ENCODE peak calls at places on chromosomes 4 and X, in ten cellular contexts. P is activated B cell treated with CpG ODN at 0.5 μM for 24 hours, C is left ventricle myocardium inferior, G is HFFc6, L is neural crest cell, K is fibroblast of pulmonary artery, B is AG04450, Q is IMR-90, A is fibroblast of mammary gland, I is lower lobe of right lung. U is an unnamed sample.

GRCh38 chrX:72041901-72042859 is 89.5 kb downstream of the RTL5 start:
- DNase-seq in C (no peak), Q (peak), G (no peak), P (no peak), A (peak), L (no peak), K (no peak), B (no peak), I (no peak), U (no peak)

GRCh38 chr4:159498371-159499115 is 395.7 kb downstream of the RAPGEF2 start:
- DNase-seq in Q (no peak), I (no peak), L (no peak), B (no peak), G (no peak), C (no peak), A (no peak), P (no peak), K (no peak), U (no peak)

GRCh38 chrX:53088136-53088974 is 5.6 kb upstream of the KANTR start:
- DNase-seq in A (peak), G (peak), Q (peak), I (peak), B (no peak), C (peak), L (peak), K (peak), P (peak), U (no peak)

GRCh38 chr4:110032603-110033002 is 119.9 kb downstream of the EGF start:
- DNase-seq in Q (no peak), A (peak), G (no peak), P (no peak), L (no peak), C (no peak), B (no peak), I (no peak), K (no peak), U (no peak)

GRCh38 chr4:180150818-180151217 is 2092.4 kb upstream of the TENM3 start:
- DNase-seq in C (no peak), B (no peak), Q (peak), K (no peak), P (no peak), I (no peak), L (no peak), A (no peak), G (no peak), U (no peak)

GRCh38 chrX:68902706-68903105 is 73.9 kb downstream of the EFNB1 start:
- DNase-seq in C (no peak), B (no peak), L (no peak), K (no peak), G (no peak), I (no peak), Q (no peak), A (no peak), P (no peak), U (no peak)

GRCh38 chr4:86055898-86056297 is 304.0 kb downstream of the MAPK10 start:
- DNase-seq in G (peak), C (no peak), B (no peak), P (no peak), A (peak), I (no peak), Q (peak), L (no peak), K (no peak), U (no peak)

GRCh38 chrX:123833387-123833786 is 26.5 kb upstream of the XIAP start:
- DNase-seq in P (peak), Q (peak), B (peak), A (peak), L (peak), I (no peak), K (peak), G (peak), C (no peak), U (no peak)

GRCh38 chr4:84750260-84750955 is 167.5 kb downstream of the CDS1 start:
- DNase-seq in C (no peak), L (no peak), P (no peak), I (no peak), B (peak), K (peak), Q (peak), G (peak), A (peak), U (no peak)

GRCh38 chr4:165330666-165331065 is 3.2 kb downstream of the MSMO1 start:
- DNase-seq in L (no peak), G (no peak), Q (no peak), P (no peak), I (no peak), C (no peak), K (no peak), A (no peak), B (no peak), U (no peak)

DNA sequence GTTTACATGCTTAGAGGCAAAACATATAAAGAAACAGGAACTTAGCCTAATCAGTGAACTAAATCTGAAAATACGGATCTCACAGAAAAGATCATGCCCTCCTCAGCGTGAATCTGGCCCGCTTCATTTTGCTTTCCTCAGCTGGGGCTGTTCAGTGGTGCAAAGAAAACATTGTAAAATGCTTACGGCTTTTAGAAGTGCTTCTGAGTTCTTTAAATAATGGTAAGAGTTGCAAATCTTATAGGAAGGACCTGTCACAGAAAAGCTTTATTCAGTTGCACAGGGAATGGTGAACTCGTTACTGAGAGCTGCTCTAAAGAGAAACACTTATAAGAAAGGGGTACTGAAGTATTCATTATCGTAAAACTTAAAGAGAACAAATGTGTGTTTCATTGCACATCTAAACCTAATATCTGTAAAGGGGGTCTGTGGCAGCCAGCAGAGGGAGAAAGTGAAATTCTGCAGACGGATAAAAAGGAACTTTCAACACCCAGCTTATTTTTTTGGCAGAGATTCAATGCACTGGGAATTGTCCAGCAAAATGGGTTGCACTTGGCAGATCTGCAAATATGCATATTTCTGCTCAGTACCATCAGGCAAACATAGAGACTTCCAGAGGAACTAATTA is 139.2 kb upstream of the ANK2 start:
- DNase-seq in B (no peak), L (no peak), K (peak), I (no peak), A (peak), Q (peak), C (no peak), G (peak), P (no peak), U (no peak)
- TF ChIP-seq CTCF in B (no peak), L (no peak), K (peak), I (no peak), A (peak), Q (no peak), C (peak), G (no peak), P (no peak), U (peak)

GRCh38 chr4:152443859-152444258 is 92.0 kb downstream of the FBXW7 start:
- DNase-seq in C (no peak), A (no peak), I (no peak), L (no peak), Q (no peak), G (no peak), P (no peak), B (no peak), K (no peak), U (no peak)
- TF ChIP-seq CTCF in C (no peak), A (no peak), I (no peak), L (no peak), Q (no peak), G (no peak), P (no peak), B (no peak), K (no peak), U (no peak)

DNA sequence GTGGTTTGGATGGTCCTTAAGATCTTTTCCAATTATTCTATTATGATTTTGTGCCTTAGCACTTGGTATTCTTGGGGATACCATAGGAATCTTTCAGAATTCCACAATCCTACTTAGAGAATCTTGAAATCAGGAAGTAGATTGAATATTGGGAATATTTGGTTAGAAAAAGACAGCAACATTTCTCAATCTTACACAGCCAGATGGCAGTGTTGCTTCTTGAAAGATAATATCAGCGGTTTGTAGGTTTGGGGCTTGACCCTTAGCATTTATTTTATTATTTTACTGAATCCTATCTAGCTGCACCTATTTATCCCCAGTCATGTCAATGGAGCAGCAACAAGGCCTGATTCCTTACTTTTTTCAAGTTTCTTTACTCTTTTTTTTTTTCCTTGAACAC is 28.6 kb downstream of the MAGEB1 start:
- DNase-seq in G (no peak), K (peak), A (peak), I (no peak), Q (peak), L (no peak), P (no peak), B (no peak), C (no peak), U (no peak)
- TF ChIP-seq CTCF in G (peak), K (peak), A (peak), I (no peak), Q (peak), L (peak), P (no peak), B (peak), C (peak), U (peak)

GRCh38 chr4:56112377-56112776 is 163.6 kb downstream of the CEP135 start:
- DNase-seq in L (no peak), Q (no peak), K (no peak), I (no peak), C (no peak), A (no peak), P (no peak), B (no peak), G (no peak), U (no peak)
- TF ChIP-seq CTCF in L (no peak), Q (no peak), K (no peak), I (no peak), C (no peak), A (no peak), P (no peak), B (no peak), G (no peak), U (peak)

DNA sequence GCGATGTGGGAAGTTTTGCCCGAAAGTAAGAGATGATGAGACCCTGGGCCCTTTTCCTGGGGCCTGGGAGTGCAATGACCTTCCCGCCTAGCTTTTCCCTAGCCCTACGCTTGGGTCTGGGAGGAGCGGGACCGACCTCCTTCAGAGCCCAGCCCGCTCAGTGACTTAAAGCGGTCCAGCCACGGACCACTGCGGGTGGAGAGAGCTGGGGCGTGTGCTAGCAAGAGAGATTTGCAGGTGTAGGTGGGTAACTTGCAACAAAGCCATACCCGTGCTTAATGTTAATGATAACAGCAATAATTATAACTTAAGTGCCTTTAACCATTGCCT is 503 bp upstream of the PDE5A start:
- DNase-seq in I (no peak), C (no peak), B (no peak), K (no peak), A (no peak), G (no peak), P (no peak), L (no peak), Q (no peak), U (no peak)
- TF ChIP-seq CTCF in I (no peak), C (peak), B (no peak), K (no peak), A (no peak), G (no peak), P (no peak), L (no peak), Q (no peak), U (no peak)

DNA sequence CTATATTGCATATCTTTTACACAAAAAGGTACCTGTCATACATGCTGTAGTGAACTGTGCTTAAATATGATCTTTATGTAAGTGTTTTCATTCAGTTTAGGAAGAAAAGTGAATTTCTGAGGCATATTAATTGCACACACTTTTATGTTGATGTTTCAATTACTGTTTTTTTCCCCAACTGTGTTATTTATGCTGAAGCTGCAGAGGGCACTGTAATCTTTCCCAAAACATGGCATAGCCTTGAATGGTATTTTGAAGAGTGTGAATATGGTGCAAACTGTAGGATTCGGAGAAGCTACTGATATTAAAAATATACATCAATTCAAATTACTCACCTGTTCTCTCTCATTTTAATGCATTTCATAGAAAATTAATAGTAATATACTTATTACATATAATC is 6.0 kb upstream of the CENPE start:
- DNase-seq in K (peak), I (no peak), L (no peak), G (peak), Q (no peak), A (peak), B (no peak), C (no peak), P (no peak), U (no peak)
- TF ChIP-seq CTCF in K (peak), I (no peak), L (peak), G (peak), Q (peak), A (peak), B (peak), C (no peak), P (no peak), U (peak)

DNA sequence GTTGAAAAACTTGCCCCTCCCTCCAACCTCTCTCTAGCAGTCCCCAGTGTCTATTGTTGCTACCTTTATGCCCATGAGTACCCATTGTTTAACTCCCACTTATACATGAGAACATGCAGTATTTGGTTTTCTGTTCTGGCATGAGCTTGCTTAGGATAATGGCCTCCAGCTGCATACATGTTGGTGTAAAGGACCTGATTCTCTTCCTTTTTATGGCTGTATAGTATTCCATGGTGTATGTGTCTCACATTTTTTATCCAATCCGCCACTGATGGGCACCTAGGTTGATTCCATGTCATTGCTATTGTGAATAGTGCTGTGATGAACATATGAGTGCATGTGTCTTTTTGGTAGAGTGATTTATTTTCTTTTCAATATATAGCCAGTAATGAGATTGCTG is 50.0 kb upstream of the GPC4 start:
- DNase-seq in C (no peak), K (no peak), L (no peak), P (no peak), B (no peak), Q (no peak), I (no peak), A (no peak), G (no peak), U (no peak)
- TF ChIP-seq CTCF in C (no peak), K (no peak), L (no peak), P (no peak), B (no peak), Q (no peak), I (no peak), A (no peak), G (no peak), U (no peak)

GRCh38 chr4:186032259-186032658 is 36.7 kb upstream of the TLR3 start:
- DNase-seq in A (no peak), C (no peak), B (no peak), L (no peak), P (no peak), I (no peak), Q (no peak), G (no peak), K (no peak), U (no peak)
- TF ChIP-seq CTCF in A (no peak), C (peak), B (no peak), L (peak), P (no peak), I (no peak), Q (no peak), G (peak), K (peak), U (no peak)

DNA sequence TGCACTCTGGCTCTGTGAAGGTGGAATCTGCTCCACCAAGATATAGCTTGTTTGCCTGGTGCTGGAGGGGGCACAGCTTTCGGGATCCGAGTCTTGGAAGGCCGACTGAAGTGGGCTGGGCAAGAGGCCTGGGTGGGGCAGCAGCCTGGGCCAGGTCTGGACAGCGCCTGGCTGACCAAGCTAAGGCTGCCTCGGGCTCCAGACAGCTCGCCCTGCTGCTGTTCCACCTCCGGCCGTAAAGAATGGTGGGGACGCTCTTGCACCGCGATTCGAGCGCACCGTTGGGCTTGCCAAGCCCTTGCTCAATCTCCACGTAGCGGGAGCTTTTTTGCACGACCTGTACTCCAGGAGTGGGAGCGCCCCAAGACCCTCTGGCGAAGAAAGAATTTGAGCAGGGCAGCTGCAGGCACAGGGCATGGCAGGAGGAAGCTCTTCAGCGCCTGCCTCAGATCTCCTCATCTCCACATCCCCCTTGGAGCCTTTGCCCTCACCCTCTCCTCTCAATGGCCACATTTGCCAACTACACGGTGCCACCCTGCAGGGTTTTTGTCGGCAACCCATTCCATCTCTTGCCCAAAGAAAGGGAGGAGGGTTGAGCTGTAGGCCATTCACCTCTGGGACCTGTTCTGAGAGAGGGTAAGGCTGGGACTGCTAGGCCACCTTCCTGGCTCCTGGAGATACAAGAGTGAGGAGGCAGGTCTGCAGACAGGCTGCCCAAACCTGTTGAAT is 18.9 kb downstream of the CNGA2 start:
- DNase-seq in B (peak), P (no peak), K (peak), G (no peak), L (peak), C (peak), I (peak), Q (peak), A (peak), U (no peak)
- TF ChIP-seq CTCF in B (peak), P (no peak), K (peak), G (no peak), L (peak), C (peak), I (peak), Q (peak), A (peak), U (peak)